ENCODE peak calls at places on chromosomes 1 and 21, in seven cellular contexts. I is T-helper 1 cell; O is mucosa of descending colon; Q is cardiac fibroblast; U is LoVo; X is CD8-positive, alpha-beta memory T cell; G is SJCRH30. T is an unnamed sample.

GRCh38 chr1:76035053-76035452 is 39.5 kb upstream of the ST6GALNAC3 start:
- DNase-seq in I (no peak), X (no peak), Q (peak), G (no peak), U (no peak), O (peak), T (no peak)

GRCh38 chr1:23343246-23344110 is 606 bp downstream of the HNRNPR start:
- DNase-seq in U (peak), X (peak), G (peak), O (peak), Q (peak), I (peak), T (peak)

GRCh38 chr21:45392206-45392971 is 12.6 kb upstream of the COL18A1 start:
- DNase-seq in G (no peak), O (no peak), Q (no peak), U (no peak), X (no peak), I (no peak), T (no peak)

GRCh38 chr1:82778612-82779011 is 977.9 kb downstream of the ADGRL2 start:
- DNase-seq in X (no peak), I (no peak), Q (peak), O (peak), U (no peak), G (no peak), T (no peak)

GRCh38 chr1:167440345-167440744 is 78.0 kb downstream of the CD247 start:
- DNase-seq in G (no peak), O (no peak), X (no peak), Q (no peak), U (no peak), I (no peak), T (no peak)

GRCh38 chr1:78369546-78369945 is 121.2 kb upstream of the PTGFR start:
- DNase-seq in U (no peak), O (no peak), X (no peak), Q (peak), I (no peak), G (no peak), T (no peak)

GRCh38 chr1:110921953-110922352 is 41.8 kb downstream of the LRIF1 start:
- DNase-seq in O (no peak), X (no peak), G (no peak), U (no peak), Q (no peak), I (no peak), T (no peak)

GRCh38 chr1:53126495-53126894 is 15.9 kb downstream of the SLC1A7 start:
- DNase-seq in X (no peak), G (no peak), O (no peak), I (no peak), Q (no peak), U (no peak), T (no peak)

GRCh38 chr1:244466724-244467123 is 5.7 kb downstream of the CATSPERE start:
- DNase-seq in Q (no peak), I (no peak), X (no peak), O (no peak), G (no peak), U (no peak), T (no peak)

GRCh38 chr21:33115586-33116541 is 45.9 kb downstream of the OLIG1 start:
- DNase-seq in X (no peak), O (no peak), Q (no peak), G (no peak), I (no peak), U (no peak), T (no peak)

GRCh38 chr21:42174173-42174572 is 44.8 kb upstream of the ABCG1 start:
- DNase-seq in I (no peak), O (no peak), X (no peak), G (no peak), U (no peak), Q (no peak), T (no peak)

GRCh38 chr1:51906306-51907078 is 28.0 kb upstream of the NRDC start:
- DNase-seq in O (no peak), I (no peak), X (no peak), Q (peak), U (no peak), G (no peak), T (no peak)

GRCh38 chr1:13943055-13943454 is 243.1 kb downstream of the PRDM2 start:
- DNase-seq in I (no peak), G (no peak), Q (no peak), X (no peak), O (no peak), U (no peak), T (no peak)

T was measured in SHP77.